ENCODE peak calls at places on chromosomes 4 and X, in six cellular contexts. O, P, K, G, U and Y are unnamed samples.

GRCh38 chr4:66855956-66856355 is 689.3 kb downstream of the CENPC start:
- DNase-seq in O (no peak), P (no peak), K (peak), G (no peak), U (no peak), Y (no peak)

GRCh38 chr4:147975902-147976301 is 244.0 kb downstream of the ARHGAP10 start:
- DNase-seq in O (no peak), P (no peak), K (peak), G (peak), U (no peak), Y (no peak)

GRCh38 chr4:63717384-63717783 is 691.9 kb downstream of the TECRL start:
- DNase-seq in O (no peak), P (no peak), K (no peak), G (no peak), U (no peak), Y (no peak)

GRCh38 chrX:101051549-101052302 is at the start of gene TRMT2B:
- DNase-seq in O (peak), P (peak), K (peak), G (peak), U (peak), Y (peak)

GRCh38 chrX:65783746-65784145 is 116.3 kb downstream of the MSN start:
- DNase-seq in O (no peak), P (no peak), K (no peak), G (no peak), U (no peak), Y (no peak)

GRCh38 chr4:139603576-139604387 is 47.8 kb upstream of the SETD7 start:
- DNase-seq in O (peak), P (peak), K (peak), G (peak), U (no peak), Y (no peak)

GRCh38 chr4:71186566-71187398 is 152.0 kb upstream of the SLC4A4 start:
- DNase-seq in O (peak), P (peak), K (peak), G (peak), U (peak), Y (peak)

GRCh38 chrX:125203379-125203736 is 116.3 kb upstream of the TEX13C start:
- DNase-seq in O (no peak), P (peak), K (no peak), G (no peak), U (no peak), Y (no peak)

GRCh38 chr4:125551451-125551850 is 236.7 kb downstream of the FAT4 start:
- DNase-seq in O (no peak), P (no peak), K (no peak), G (no peak), U (no peak), Y (no peak)

GRCh38 chr4:183941964-183942363 is 36.9 kb downstream of the STOX2 start:
- DNase-seq in O (no peak), P (no peak), K (no peak), G (no peak), U (no peak), Y (no peak)

GRCh38 chr4:157221895-157222763 is 1.6 kb downstream of the GRIA2 start:
- DNase-seq in O (no peak), P (peak), K (peak), G (no peak), U (no peak), Y (no peak)

GRCh38 chr4:128416921-128417320 is 129.3 kb upstream of the PGRMC2 start:
- DNase-seq in O (no peak), P (no peak), K (no peak), G (no peak), U (no peak), Y (no peak)

GRCh38 chrX:75211976-75212375 is 55.9 kb upstream of the ABCB7 start:
- DNase-seq in O (no peak), P (no peak), K (no peak), G (no peak), U (no peak), Y (no peak)

GRCh38 chr4:182246401-182247205 is 3.4 kb downstream of the TENM3 start:
- DNase-seq in O (no peak), P (peak), K (no peak), G (no peak), U (no peak), Y (no peak)

GRCh38 chrX:14039344-14039743 is 9.7 kb upstream of the GEMIN8 start:
- DNase-seq in O (peak), P (peak), K (peak), G (peak), U (peak), Y (no peak)

GRCh38 chr4:509374-509676 is 10.3 kb downstream of the PIGG start:
- DNase-seq in O (no peak), P (no peak), K (no peak), G (no peak), U (no peak), Y (no peak)

GRCh38 chr4:24800273-24800880 is 5.0 kb downstream of the SOD3 start:
- DNase-seq in O (no peak), P (no peak), K (no peak), G (no peak), U (no peak), Y (no peak)

GRCh38 chrX:5916945-5917344 is 311.7 kb downstream of the NLGN4X start:
- DNase-seq in O (no peak), P (no peak), K (no peak), G (no peak), U (no peak), Y (no peak)

GRCh38 chr4:150010525-150011126 is 67.6 kb upstream of the DCLK2 start:
- DNase-seq in O (no peak), P (peak), K (peak), G (peak), U (no peak), Y (no peak)

GRCh38 chr4:95540227-95540626 is 8.5 kb downstream of the UNC5C start:
- DNase-seq in O (no peak), P (no peak), K (no peak), G (no peak), U (no peak), Y (no peak)

GRCh38 chrX:637660-638481 is 7.3 kb downstream of the SHOX start:
- DNase-seq in O (no peak), P (no peak), K (no peak), G (no peak), U (no peak), Y (no peak)

GRCh38 chr4:87985097-87985886 is 9.8 kb downstream of the SPP1 start:
- DNase-seq in O (no peak), P (peak), K (peak), G (peak), U (no peak), Y (no peak)

GRCh38 chr4:145681956-145682355 is 2.0 kb downstream of the C4orf51 start:
- DNase-seq in O (no peak), P (no peak), K (peak), G (no peak), U (no peak), Y (no peak)

GRCh38 chr4:55291227-55291629 is 54.8 kb upstream of the SRD5A3 start:
- DNase-seq in O (no peak), P (no peak), K (peak), G (no peak), U (no peak), Y (no peak)

GRCh38 chr4:107757860-107758476 is 37.9 kb upstream of the PAPSS1 start:
- DNase-seq in O (no peak), P (no peak), K (peak), G (peak), U (no peak), Y (no peak)

GRCh38 chr4:154329268-154329858 is 162.2 kb downstream of the DCHS2 start:
- DNase-seq in O (no peak), P (no peak), K (peak), G (peak), U (no peak), Y (no peak)

GRCh38 chr4:117560329-117560728 is 474.0 kb upstream of the NDST3 start:
- DNase-seq in O (no peak), P (no peak), K (peak), G (peak), U (no peak), Y (no peak)

GRCh38 chr4:53558981-53559620 is 32.2 kb downstream of the LNX1 start:
- DNase-seq in O (no peak), P (no peak), K (peak), G (no peak), U (no peak), Y (no peak)

GRCh38 chr4:94665500-94666398 is 92.0 kb upstream of the BMPR1B start:
- DNase-seq in O (no peak), P (no peak), K (no peak), G (no peak), U (no peak), Y (no peak)

GRCh38 chr4:81378398-81378797 is 93.3 kb downstream of the RASGEF1B start:
- DNase-seq in O (no peak), P (no peak), K (no peak), G (no peak), U (no peak), Y (no peak)

GRCh38 chr4:60805500-60806313 is 394.4 kb upstream of the ADGRL3 start:
- DNase-seq in O (no peak), P (no peak), K (peak), G (peak), U (no peak), Y (no peak)

GRCh38 chrX:77597090-77597489 is 149.9 kb downstream of the FGF16 start:
- DNase-seq in O (no peak), P (no peak), K (peak), G (no peak), U (no peak), Y (no peak)

GRCh38 chr4:95087657-95088455 is 330.1 kb downstream of the BMPR1B start:
- DNase-seq in O (no peak), P (no peak), K (no peak), G (no peak), U (no peak), Y (no peak)

GRCh38 chr4:10861036-10861435 is 176.5 kb upstream of the CLNK start:
- DNase-seq in O (no peak), P (no peak), K (no peak), G (no peak), U (no peak), Y (no peak)

GRCh38 chrX:153925739-153926593 is at the start of gene ARHGAP4:
- DNase-seq in O (no peak), P (no peak), K (no peak), G (peak), U (peak), Y (no peak)

GRCh38 chr4:81814909-81815539 is 343.3 kb upstream of the RASGEF1B start:
- DNase-seq in O (no peak), P (no peak), K (no peak), G (no peak), U (no peak), Y (no peak)

GRCh38 chrX:48613502-48614160 is 16.3 kb downstream of the WDR13 start:
- DNase-seq in O (no peak), P (no peak), K (peak), G (no peak), U (no peak), Y (no peak)